ENCODE peak calls at places on chromosome 11, in six cellular contexts. B, Y, K, G, N and I are unnamed samples. For H3K4me1, the result is how much of the 10 kb centered on the place peaks cover.

GRCh38 chr11:94751806-94752205 is 16.4 kb upstream of the AMOTL1 start:
- DNase-seq in Y (no peak), B (no peak), K (no peak), G (no peak), N (no peak), I (no peak)

GRCh38 chr11:100329352-100329751 is 357.7 kb upstream of the ARHGAP42 start:
- DNase-seq in G (no peak), B (no peak), Y (no peak), K (no peak), N (no peak), I (no peak)

GRCh38 chr11:120883404-120884135 is 140.3 kb upstream of the TBCEL start:
- DNase-seq in Y (peak), K (peak), B (peak), N (peak), G (peak), I (no peak)

GRCh38 chr11:114192841-114193389 is 103.3 kb upstream of the NNMT start:
- DNase-seq in B (no peak), N (no peak), Y (no peak), G (no peak), K (peak), I (no peak)

GRCh38 chr11:86664930-86665329 is 7.5 kb downstream of the ME3 start:
- DNase-seq in Y (no peak), N (no peak), B (no peak), K (no peak), G (no peak), I (no peak)

GRCh38 chr11:103923473-103923931 is 112.9 kb upstream of the DDI1 start:
- DNase-seq in G (no peak), B (no peak), Y (no peak), N (no peak), K (no peak), I (no peak)

GRCh38 chr11:79054636-79055035 is 386.2 kb downstream of the TENM4 start:
- DNase-seq in B (no peak), K (peak), G (no peak), N (peak), Y (no peak), I (no peak)

GRCh38 chr11:120179071-120179672 is 31.7 kb upstream of the OAF start:
- DNase-seq in Y (no peak), N (no peak), G (no peak), B (no peak), K (no peak), I (no peak)

GRCh38 chr11:59667812-59668187 is 1.0 kb downstream of the PATL1 start:
- DNase-seq in G (no peak), B (no peak), Y (no peak), N (no peak), K (no peak), I (no peak)

DNA sequence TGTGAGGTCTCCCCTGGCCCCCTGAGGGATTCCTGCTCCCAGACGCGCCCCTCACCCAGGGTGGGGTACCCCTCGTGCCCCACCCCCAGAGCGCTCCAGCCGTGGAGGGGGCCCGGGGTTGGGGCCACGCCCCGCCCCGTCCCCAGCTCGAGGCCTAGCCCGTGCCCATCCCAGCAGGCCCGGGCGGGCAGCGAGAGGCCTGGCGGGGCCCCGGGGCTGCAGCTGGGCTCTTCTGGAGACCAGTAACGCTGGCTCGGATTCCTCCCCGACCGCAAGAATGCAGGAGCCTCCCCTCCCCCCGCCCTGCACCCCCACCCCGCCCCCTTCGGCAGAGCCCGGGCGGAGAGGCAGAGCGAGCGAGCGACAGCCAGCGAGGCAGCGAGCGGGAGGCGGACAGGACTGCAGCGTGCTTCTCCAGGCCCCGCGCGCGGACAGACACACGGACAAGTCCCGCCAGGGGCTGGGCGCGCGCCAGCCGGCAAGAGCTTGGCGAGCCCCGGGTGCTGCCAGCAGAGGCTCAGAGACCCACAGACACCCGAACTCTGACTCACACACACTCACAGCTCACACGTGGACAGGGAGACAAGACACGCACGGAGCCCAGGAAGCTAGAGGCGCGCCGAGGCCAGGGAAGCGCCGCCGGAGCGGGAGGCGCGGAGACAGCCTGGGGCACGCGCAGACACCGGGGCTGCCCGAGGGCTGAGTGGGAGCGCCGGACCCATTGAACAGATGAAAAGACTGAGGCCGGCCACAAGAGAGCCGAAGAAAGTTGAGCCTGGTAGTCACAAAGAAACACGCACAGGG is 15.2 kb downstream of the BCL9L start:
- DNase-seq in G (peak), N (peak), K (peak), Y (peak), B (peak), I (peak)
- H3K4me1 ChIP-seq in G (half or more), N (half or more), K (half or more), Y (half or more), B (half or more), I (half or more)

GRCh38 chr11:102138677-102139076 is 28.4 kb downstream of the YAP1 start:
- DNase-seq in K (peak), N (peak), Y (no peak), G (no peak), B (no peak), I (no peak)

GRCh38 chr11:102134597-102134996 is 24.4 kb downstream of the YAP1 start:
- DNase-seq in G (no peak), K (no peak), N (no peak), Y (no peak), B (no peak), I (no peak)

GRCh38 chr11:102135256-102135655 is 25.0 kb downstream of the YAP1 start:
- DNase-seq in Y (no peak), N (no peak), G (no peak), K (no peak), B (no peak), I (no peak)

GRCh38 chr11:102139081-102139498 is 28.8 kb downstream of the YAP1 start:
- DNase-seq in K (peak), Y (no peak), G (no peak), N (peak), B (peak), I (no peak)

DNA sequence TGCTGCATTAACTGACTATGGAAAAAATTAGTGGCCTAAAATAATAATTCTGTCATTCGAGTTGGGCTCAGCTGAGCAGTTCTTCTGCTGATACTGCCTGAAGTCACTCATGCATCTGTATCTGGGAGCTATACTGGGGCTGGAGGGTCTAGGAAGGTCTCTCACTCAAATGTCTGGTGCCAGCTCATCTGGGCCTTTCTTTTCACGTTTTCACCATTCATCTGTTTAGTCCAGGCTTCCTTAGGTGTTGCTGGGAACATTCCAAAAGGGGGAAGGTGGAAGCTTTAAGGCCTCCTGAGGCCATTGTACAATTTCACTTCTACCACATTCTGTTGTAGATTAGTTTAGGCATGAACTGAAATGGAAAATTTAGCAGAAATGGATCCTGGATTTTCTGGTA is 28.0 kb downstream of the YAP1 start:
- DNase-seq in K (no peak), B (no peak), N (no peak), Y (no peak), G (no peak), I (no peak)
- H3K4me1 ChIP-seq in K (under half), B (under half), N (under half), Y (under half), G (under half), I (under half)

GRCh38 chr11:134609361-134610115 is 197.5 kb upstream of the B3GAT1 start:
- DNase-seq in B (no peak), K (no peak), G (no peak), N (no peak), Y (no peak), I (no peak)

GRCh38 chr11:134607963-134608750 is 196.1 kb upstream of the B3GAT1 start:
- DNase-seq in K (no peak), N (no peak), Y (no peak), B (no peak), G (no peak), I (no peak)

GRCh38 chr11:134612416-134613030 is 200.5 kb upstream of the B3GAT1 start:
- DNase-seq in Y (no peak), N (no peak), G (no peak), K (no peak), B (no peak), I (no peak)

GRCh38 chr11:134611537-134611936 is 199.5 kb upstream of the B3GAT1 start:
- DNase-seq in G (no peak), K (no peak), B (no peak), N (no peak), Y (no peak), I (no peak)

DNA sequence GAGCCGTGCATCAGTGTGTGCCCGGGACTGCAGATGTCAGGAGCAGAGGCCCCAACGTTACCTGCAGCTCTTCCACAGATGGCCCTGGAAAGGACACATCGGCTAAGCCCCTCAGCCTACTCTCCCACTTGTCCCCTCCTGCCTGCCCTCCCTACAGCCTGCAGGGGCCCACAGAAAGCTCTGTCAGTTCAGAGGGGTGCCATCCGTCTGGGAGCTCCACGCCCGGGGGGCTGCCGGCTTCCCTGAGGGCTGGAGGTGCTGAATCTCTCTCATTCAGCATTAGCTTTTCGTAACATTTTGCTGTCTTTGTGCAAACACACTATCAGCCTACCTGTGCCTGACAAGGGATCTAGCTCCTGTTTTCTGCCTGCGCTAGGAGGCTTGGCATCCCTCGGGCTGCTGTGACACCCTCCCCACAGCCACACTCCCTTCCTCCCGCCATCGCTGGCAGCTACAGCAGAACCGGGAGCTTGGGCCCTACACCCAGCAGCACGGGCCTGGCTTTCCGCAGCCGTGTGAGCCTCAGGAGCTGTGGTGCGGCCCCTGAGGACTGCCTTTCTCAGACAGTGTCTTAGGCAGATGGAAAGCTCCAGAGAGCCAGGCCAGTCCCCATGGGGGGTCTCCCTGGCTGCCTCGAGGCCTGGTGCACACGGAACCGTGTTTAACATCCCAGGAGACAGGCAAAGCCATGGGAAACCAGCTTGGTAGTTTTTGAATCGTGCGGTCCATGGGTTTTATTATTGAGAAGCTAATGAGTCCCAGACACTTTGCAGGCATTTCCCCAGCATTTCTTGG is 198.3 kb upstream of the B3GAT1 start:
- DNase-seq in G (no peak), Y (no peak), B (no peak), K (no peak), N (no peak), I (no peak)
- H3K4me1 ChIP-seq in G (under half), Y (under half), B (under half), K (under half), N (under half), I (under half)

DNA sequence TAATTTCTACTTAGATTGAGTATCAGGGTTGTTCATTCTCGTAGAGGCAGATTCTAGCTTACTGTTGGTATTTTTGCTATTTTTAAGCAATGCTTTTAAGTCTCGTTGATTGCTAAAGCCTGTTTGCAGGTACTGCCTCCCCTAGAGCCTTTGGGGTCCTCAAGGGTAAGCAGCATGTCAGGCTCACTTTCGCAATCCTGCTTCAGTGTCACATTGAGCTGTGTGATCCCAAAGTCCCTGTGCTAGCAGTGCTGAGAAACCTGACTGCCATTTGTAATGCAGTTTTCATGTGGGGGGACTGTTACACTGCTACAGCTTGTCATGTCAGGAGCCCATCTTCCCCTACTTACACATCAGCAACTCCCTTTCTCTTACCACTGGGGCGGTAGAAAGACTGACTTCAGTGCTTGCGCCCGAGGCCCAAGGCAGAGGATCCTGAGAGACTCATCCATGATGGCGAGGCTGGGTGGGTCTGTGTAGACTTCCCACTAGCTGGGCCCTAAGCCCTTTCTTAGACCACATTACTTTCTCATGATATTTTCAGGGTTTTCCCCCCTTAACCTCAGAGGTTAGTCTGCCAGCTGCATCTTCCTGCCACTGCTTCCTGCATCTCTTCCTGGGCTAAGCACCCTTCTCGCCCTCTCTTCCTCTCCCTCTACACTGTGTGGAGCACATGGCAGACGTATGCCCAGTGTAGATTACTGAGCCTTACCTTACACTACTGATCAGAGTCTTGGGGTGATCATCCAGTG is 40.8 kb upstream of the ST14 start:
- DNase-seq in G (no peak), B (no peak), Y (no peak), N (no peak), K (no peak), I (no peak)
- H3K4me1 ChIP-seq in G (half or more), B (under half), Y (under half), N (under half), K (under half), I (under half)

GRCh38 chr11:69640260-69640994 is 529 bp upstream of the CCND1 start:
- DNase-seq in K (peak), B (peak), G (no peak), N (no peak), Y (peak), I (no peak)

GRCh38 chr11:69639843-69640242 is 1.1 kb upstream of the CCND1 start:
- DNase-seq in N (no peak), G (no peak), B (no peak), Y (no peak), K (no peak), I (no peak)

GRCh38 chr11:69641681-69642548 is 959 bp downstream of the CCND1 start:
- DNase-seq in Y (no peak), N (no peak), G (no peak), B (no peak), K (peak), I (no peak)

GRCh38 chr11:69642549-69642912 is 1.6 kb downstream of the CCND1 start:
- DNase-seq in B (peak), K (no peak), G (peak), Y (peak), N (no peak), I (no peak)

GRCh38 chr11:69640995-69641581 is at the start of gene CCND1:
- DNase-seq in G (peak), K (peak), Y (peak), N (peak), B (peak), I (peak)
- H3K4me1 ChIP-seq in G (half or more), K (under half), Y (half or more), N (under half), B (half or more), I (under half)

DNA sequence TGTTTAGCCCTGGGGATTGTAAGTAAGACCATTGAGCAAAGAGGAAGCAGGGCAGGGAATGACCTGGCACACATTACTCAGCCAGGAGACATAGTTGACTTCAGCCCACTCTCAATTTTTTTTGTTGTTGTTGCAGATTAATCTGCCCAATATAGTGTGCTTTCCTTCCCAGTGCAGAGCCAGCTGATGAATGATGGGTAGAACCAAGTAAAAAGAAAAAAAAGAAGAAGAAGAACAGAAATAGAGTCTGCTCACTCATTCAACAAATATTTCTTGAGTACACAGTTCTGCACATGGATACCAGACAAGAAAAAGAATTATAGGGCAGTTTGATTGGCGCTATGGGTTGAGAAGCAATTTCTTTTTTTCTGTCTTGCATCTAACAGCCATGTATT is 292.7 kb downstream of the ETS1 start:
- DNase-seq in Y (no peak), N (peak), B (no peak), K (no peak), G (no peak), I (no peak)
- H3K4me1 ChIP-seq in Y (under half), N (under half), B (half or more), K (under half), G (half or more), I (under half)